ENCODE peak calls at places on chromosomes 16 and 17, in six cellular contexts. G is A549, H is mucosa of descending colon, T is lower lobe of right lung, M is cardiac muscle cell, I is prostate gland. C is an unnamed sample. For H3K4me1, the result is how much of the 10 kb centered on the place peaks cover.

GRCh38 chr16:17469011-17469741 is 1.6 kb downstream of the XYLT1 start:
- DNase-seq in G (no peak), H (peak), T (no peak), M (peak), I (no peak), C (no peak)

GRCh38 chr17:7380855-7381683 is at the start of gene TNK1:
- DNase-seq in G (no peak), H (peak), T (peak), M (no peak), I (peak), C (no peak)

GRCh38 chr16:26951950-26952349 is 114.8 kb upstream of the C16orf82 start:
- DNase-seq in G (no peak), H (no peak), T (no peak), M (no peak), I (no peak), C (no peak)

GRCh38 chr16:21167360-21167759 is 8.9 kb downstream of the LDAF1 start:
- DNase-seq in G (peak), H (no peak), T (no peak), M (no peak), I (no peak), C (no peak)

GRCh38 chr16:734208-734980 is 6.4 kb downstream of the CIAO3 start:
- DNase-seq in G (no peak), H (no peak), T (no peak), M (no peak), I (no peak), C (no peak)

GRCh38 chr17:27415090-27415795 is 41.0 kb upstream of the KSR1 start:
- DNase-seq in G (no peak), H (no peak), T (no peak), M (no peak), I (peak), C (no peak)

GRCh38 chr17:38982858-38983746 is 15.9 kb upstream of the FBXO47 start:
- DNase-seq in G (peak), H (no peak), T (no peak), M (peak), I (peak), C (peak)

GRCh38 chr16:85472514-85472913 is 140.6 kb upstream of the GSE1 start:
- DNase-seq in G (no peak), H (no peak), T (no peak), M (no peak), I (no peak), C (no peak)

GRCh38 chr16:69564845-69565610 is 738 bp upstream of the NFAT5 start:
- DNase-seq in G (no peak), H (no peak), T (no peak), M (peak), I (no peak), C (no peak)

GRCh38 chr17:2122641-2123302 is 67.9 kb downstream of the HIC1 start:
- DNase-seq in G (no peak), H (peak), T (peak), M (peak), I (peak), C (no peak)

GRCh38 chr16:1580956-1581355 is 30.9 kb downstream of the IFT140 start:
- DNase-seq in G (no peak), H (peak), T (no peak), M (no peak), I (no peak), C (no peak)

GRCh38 chr17:3157218-3157617 is 29.9 kb upstream of the OR1G1 start:
- DNase-seq in G (no peak), H (no peak), T (no peak), M (no peak), I (no peak), C (no peak)

GRCh38 chr17:81037026-81037782 is 2.3 kb downstream of the BAIAP2 start:
- DNase-seq in G (no peak), H (no peak), T (peak), M (no peak), I (peak), C (no peak)

GRCh38 chr17:29615492-29616299 is 7.0 kb downstream of the CORO6 start:
- DNase-seq in G (peak), H (peak), T (peak), M (peak), I (peak), C (peak)
- H3K4me1 ChIP-seq in G (under half), H (under half), T (half or more), M (under half), I (under half), C (half or more)

GRCh38 chr17:82084373-82085030 is 13.5 kb downstream of the FASN start:
- DNase-seq in G (no peak), H (no peak), T (no peak), M (no peak), I (no peak), C (no peak)
- H3K4me1 ChIP-seq in G (under half), H (under half), T (under half), M (under half), I (under half), C (under half)

GRCh38 chr16:19698480-19699465 is 19.3 kb downstream of the KNOP1 start:
- DNase-seq in G (no peak), H (no peak), T (no peak), M (peak), I (no peak), C (no peak)
- H3K4me1 ChIP-seq in G (half or more), H (half or more), T (half or more), M (under half), I (under half), C (under half)

GRCh38 chr17:35240861-35241260 is 2.0 kb upstream of the SLFN5 start:
- DNase-seq in G (no peak), H (no peak), T (no peak), M (no peak), I (no peak), C (no peak)
- H3K4me1 ChIP-seq in G (under half), H (under half), T (under half), M (under half), I (under half), C (half or more)

DNA sequence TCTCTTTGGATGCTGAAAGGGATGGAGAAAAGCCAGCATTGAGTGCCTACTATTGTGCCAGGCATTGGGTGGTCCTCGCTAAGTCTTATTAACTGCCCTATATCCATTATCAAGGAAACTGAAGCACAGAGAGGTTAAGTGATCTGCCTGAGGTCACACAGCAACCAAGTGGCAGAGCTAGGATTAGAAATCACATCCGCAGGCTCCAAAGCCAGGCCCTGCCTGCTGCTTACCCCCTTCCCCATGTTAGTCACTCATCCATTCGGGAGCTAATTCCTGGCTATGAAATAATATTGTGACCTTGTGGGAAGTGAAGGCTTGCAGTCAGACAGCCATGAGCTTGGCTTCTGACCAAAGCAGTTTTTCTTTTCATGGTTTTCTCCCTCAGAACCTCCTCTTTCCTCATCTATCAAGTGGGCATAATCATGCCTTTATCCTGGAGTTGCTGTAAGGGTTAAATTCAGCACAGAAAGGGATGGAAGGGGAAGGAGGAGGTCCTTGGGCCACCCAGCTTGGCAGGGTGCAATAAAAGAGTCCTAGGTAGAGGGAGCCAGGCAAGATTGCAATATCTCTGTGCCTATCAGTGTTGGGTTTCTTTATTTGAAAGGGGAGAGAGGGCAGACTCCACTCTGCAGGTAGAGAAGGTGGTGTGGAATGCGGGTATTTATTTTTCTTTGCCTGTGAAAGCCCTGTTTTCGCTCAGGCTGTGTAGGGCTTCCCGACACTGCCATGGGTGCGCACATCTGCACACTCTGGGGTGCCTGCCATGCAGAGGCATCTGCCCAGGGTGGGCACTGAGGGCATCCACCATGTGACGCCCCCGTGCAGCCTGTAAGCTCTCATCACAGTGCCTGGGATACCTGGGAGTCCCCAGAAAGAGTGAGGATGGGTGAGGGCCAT is 11.3 kb downstream of the RAI1 start:
- DNase-seq in G (peak), H (no peak), T (no peak), M (no peak), I (no peak), C (no peak)
- H3K4me1 ChIP-seq in G (half or more), H (half or more), T (half or more), M (under half), I (half or more), C (under half)

C was measured in CD4-positive, alpha-beta memory T cell.